ENCODE peak calls at places on chromosomes 6 and 20, in seven cellular contexts. I is HCT116, Q is K562, G is HepG2, W is SK-N-SH, P is H1, D is GM12878. K is an unnamed sample.

GRCh38 chr20:10357974-10358373 is 76.0 kb downstream of the MKKS start:
- DNase-seq in Q (peak), I (no peak), G (no peak), D (no peak), W (peak), P (no peak), K (no peak)

GRCh38 chr6:6646859-6647258 is 58.3 kb downstream of the LY86 start:
- DNase-seq in D (no peak), W (no peak), I (no peak), Q (peak), G (no peak), P (no peak), K (no peak)

GRCh38 chr6:135438907-135439535 is 58.5 kb downstream of the AHI1 start:
- DNase-seq in D (peak), G (peak), Q (peak), W (peak), P (no peak), I (no peak), K (no peak)

GRCh38 chr6:5989141-5989723 is 17.5 kb downstream of the NRN1 start:
- DNase-seq in D (no peak), G (no peak), I (no peak), W (no peak), Q (no peak), P (no peak), K (no peak)

GRCh38 chr20:50916257-50916656 is 15.0 kb downstream of the ADNP start:
- DNase-seq in W (no peak), I (no peak), P (no peak), D (no peak), Q (peak), G (no peak), K (peak)

GRCh38 chr6:126650931-126651330 is 311.0 kb downstream of the CENPW start:
- DNase-seq in Q (no peak), D (no peak), I (no peak), P (no peak), G (no peak), W (no peak), K (no peak)

GRCh38 chr6:71524201-71524600 is 235.6 kb downstream of the OGFRL1 start:
- DNase-seq in I (no peak), D (no peak), W (no peak), Q (no peak), P (no peak), G (no peak), K (no peak)

GRCh38 chr6:166440106-166440505 is 57.4 kb upstream of the MPC1 start:
- DNase-seq in P (no peak), W (peak), D (no peak), I (no peak), Q (no peak), G (no peak), K (no peak)

GRCh38 chr6:107033136-107033535 is 5.1 kb downstream of the MTRES1 start:
- DNase-seq in Q (peak), P (no peak), I (no peak), D (no peak), G (no peak), W (no peak), K (no peak)

GRCh38 chr20:63519765-63520593 is 586 bp upstream of the PPDPF start:
- DNase-seq in P (peak), W (peak), I (no peak), Q (peak), G (no peak), D (no peak), K (peak)

GRCh38 chr6:11675610-11676009 is 103.0 kb downstream of the ADTRP start:
- DNase-seq in Q (no peak), I (no peak), P (no peak), G (no peak), W (no peak), D (no peak), K (no peak)

GRCh38 chr6:90072961-90073464 is 178.7 kb downstream of the GJA10 start:
- DNase-seq in I (no peak), Q (no peak), G (no peak), D (no peak), P (no peak), W (no peak), K (no peak)

GRCh38 chr20:31842471-31843157 is 2.8 kb downstream of the FOXS1 start:
- DNase-seq in W (peak), P (no peak), D (no peak), G (no peak), I (no peak), Q (no peak), K (no peak)

GRCh38 chr6:28683945-28684538 is 158.4 kb downstream of the GPX5 start:
- DNase-seq in D (no peak), Q (peak), I (peak), G (peak), W (peak), P (no peak), K (no peak)

GRCh38 chr6:168575346-168576098 is 134.5 kb downstream of the SMOC2 start:
- DNase-seq in W (no peak), D (no peak), P (peak), G (no peak), Q (no peak), I (no peak), K (no peak)

GRCh38 chr6:19587238-19587942 is 249.8 kb upstream of the ID4 start:
- DNase-seq in W (no peak), P (no peak), D (no peak), Q (no peak), I (no peak), G (no peak), K (peak)

GRCh38 chr6:32954983-32955802 is 2.3 kb upstream of the HLA-DMA start:
- DNase-seq in I (no peak), Q (no peak), G (peak), D (no peak), W (no peak), P (peak), K (peak)

GRCh38 chr6:35663001-35663400 is 25.7 kb downstream of the FKBP5 start:
- DNase-seq in Q (no peak), P (no peak), W (no peak), I (no peak), G (no peak), D (no peak), K (no peak)

GRCh38 chr6:25223421-25224052 is 55.6 kb upstream of the CARMIL1 start:
- DNase-seq in W (peak), I (peak), D (peak), Q (peak), P (peak), G (peak), K (peak)

GRCh38 chr20:1896859-1897258 is 1.7 kb downstream of the SIRPA start:
- DNase-seq in G (no peak), P (no peak), D (no peak), W (no peak), Q (no peak), I (no peak), K (no peak)

GRCh38 chr6:32982084-32982701 is 13.8 kb downstream of the BRD2 start:
- DNase-seq in P (no peak), D (no peak), Q (no peak), W (no peak), I (no peak), G (no peak), K (no peak)

GRCh38 chr6:73339340-73339739 is 14.7 kb downstream of the DPPA5 start:
- DNase-seq in I (no peak), P (peak), W (no peak), Q (no peak), D (no peak), G (no peak), K (no peak)

GRCh38 chr6:101926149-101926925 is 532.8 kb downstream of the GRIK2 start:
- DNase-seq in W (no peak), G (no peak), Q (no peak), P (no peak), D (no peak), I (no peak), K (no peak)

GRCh38 chr6:8688823-8689222 is 253.5 kb upstream of the SLC35B3 start:
- DNase-seq in G (no peak), P (no peak), Q (no peak), W (no peak), D (no peak), I (no peak), K (no peak)

GRCh38 chr20:49635171-49635570 is 67.2 kb upstream of the PTGIS start:
- DNase-seq in W (peak), I (no peak), G (no peak), Q (no peak), D (no peak), P (no peak), K (no peak)

GRCh38 chr6:105495515-105495914 is 92.6 kb upstream of the PREP start:
- DNase-seq in G (no peak), D (no peak), P (no peak), Q (no peak), W (no peak), I (no peak), K (no peak)

GRCh38 chr6:25606151-25606550 is 45.9 kb upstream of the SCGN start:
- DNase-seq in P (no peak), D (no peak), G (no peak), I (no peak), Q (no peak), W (no peak), K (no peak)

GRCh38 chr6:167426620-167427019 is 101.7 kb downstream of the TTLL2 start:
- DNase-seq in W (no peak), Q (no peak), I (no peak), D (no peak), G (no peak), P (no peak), K (no peak)

GRCh38 chr6:160092602-160093001 is 29.0 kb upstream of the SLC22A1 start:
- DNase-seq in Q (no peak), G (no peak), D (no peak), W (no peak), I (no peak), P (no peak), K (no peak)

GRCh38 chr6:79431469-79431868 is 105.8 kb downstream of the LCA5 start:
- DNase-seq in I (no peak), W (no peak), G (peak), P (no peak), D (no peak), Q (no peak), K (peak)

GRCh38 chr6:26432622-26433021 is 7.7 kb upstream of the BTN3A3 start:
- DNase-seq in P (no peak), W (no peak), D (no peak), Q (no peak), I (no peak), G (peak), K (no peak)

GRCh38 chr20:23269954-23270353 is 80.6 kb upstream of the NXT1 start:
- DNase-seq in P (no peak), W (no peak), G (no peak), Q (no peak), D (no peak), I (no peak), K (no peak)

GRCh38 chr6:97049254-97050004 is 124.9 kb downstream of the KLHL32 start:
- DNase-seq in G (peak), W (no peak), D (peak), Q (no peak), P (no peak), I (no peak), K (no peak)

GRCh38 chr6:90538651-90539050 is 48.2 kb downstream of the MAP3K7 start:
- DNase-seq in G (no peak), W (no peak), P (no peak), I (no peak), D (no peak), Q (no peak), K (no peak)

GRCh38 chr6:127630800-127631199 is 53.8 kb downstream of the C6orf58 start:
- DNase-seq in Q (no peak), W (no peak), P (no peak), I (no peak), G (no peak), D (no peak), K (no peak)

GRCh38 chr20:20752712-20753111 is 40.3 kb upstream of the RALGAPA2 start:
- DNase-seq in Q (no peak), G (no peak), I (no peak), D (no peak), W (no peak), P (no peak), K (no peak)

GRCh38 chr20:20759132-20759531 is 46.7 kb upstream of the RALGAPA2 start:
- DNase-seq in Q (no peak), W (no peak), I (no peak), G (peak), D (no peak), P (no peak), K (peak)

GRCh38 chr20:20755674-20756319 is 43.4 kb upstream of the RALGAPA2 start:
- DNase-seq in Q (no peak), W (no peak), D (no peak), P (no peak), G (peak), I (no peak), K (no peak)

GRCh38 chr20:20755227-20755626 is 42.8 kb upstream of the RALGAPA2 start:
- DNase-seq in G (no peak), Q (no peak), D (no peak), W (no peak), P (no peak), I (no peak), K (no peak)

DNA sequence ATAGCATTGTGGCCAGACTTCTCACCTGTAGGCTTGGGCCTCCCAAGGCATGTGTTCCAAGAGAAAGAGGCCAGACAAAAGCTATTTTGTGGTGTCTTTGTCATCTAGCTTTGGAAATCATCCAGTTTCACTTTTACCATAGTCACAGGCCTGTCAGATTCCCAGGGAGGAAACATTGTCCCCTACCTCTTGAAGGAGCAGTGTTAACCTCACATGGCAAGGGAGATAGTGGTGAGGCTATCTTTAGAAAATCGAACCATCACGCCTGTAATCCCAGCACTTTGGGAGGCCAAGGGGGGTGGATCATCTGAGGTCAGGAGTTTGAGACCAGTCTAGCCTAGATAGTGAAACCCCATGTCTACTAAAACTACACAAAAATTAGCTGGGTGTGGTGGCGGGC is 42.3 kb upstream of the RALGAPA2 start:
- DNase-seq in D (no peak), G (no peak), P (no peak), I (no peak), W (no peak), Q (no peak), K (no peak)
- TF ChIP-seq JUND in D (no peak), G (no peak), P (no peak), I (no peak), W (no peak), Q (no peak), K (no peak)

DNA sequence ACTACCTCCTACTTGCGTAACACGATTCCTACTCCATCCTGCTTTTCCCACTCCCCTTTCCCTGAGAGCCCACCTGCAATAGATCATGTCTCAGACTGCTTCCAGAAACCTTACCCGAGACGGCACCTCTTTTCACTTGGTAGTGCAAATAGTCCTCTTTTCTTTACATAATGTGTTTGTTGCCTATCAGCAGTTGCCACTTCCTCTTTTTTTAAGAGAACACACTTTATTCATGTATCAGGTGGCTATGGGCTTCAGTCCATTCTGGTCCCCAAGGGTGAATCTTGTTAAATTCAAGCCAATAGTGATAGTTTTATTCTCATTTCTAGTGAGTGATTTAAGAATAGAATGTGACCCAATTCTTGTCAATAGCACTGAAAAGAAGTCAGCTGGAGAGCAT is 57.7 kb upstream of the FERMT1 start:
- DNase-seq in D (no peak), W (no peak), Q (no peak), I (no peak), G (no peak), P (no peak), K (no peak)
- TF ChIP-seq JUND in D (no peak), W (no peak), Q (no peak), I (no peak), G (no peak), P (no peak), K (no peak)

DNA sequence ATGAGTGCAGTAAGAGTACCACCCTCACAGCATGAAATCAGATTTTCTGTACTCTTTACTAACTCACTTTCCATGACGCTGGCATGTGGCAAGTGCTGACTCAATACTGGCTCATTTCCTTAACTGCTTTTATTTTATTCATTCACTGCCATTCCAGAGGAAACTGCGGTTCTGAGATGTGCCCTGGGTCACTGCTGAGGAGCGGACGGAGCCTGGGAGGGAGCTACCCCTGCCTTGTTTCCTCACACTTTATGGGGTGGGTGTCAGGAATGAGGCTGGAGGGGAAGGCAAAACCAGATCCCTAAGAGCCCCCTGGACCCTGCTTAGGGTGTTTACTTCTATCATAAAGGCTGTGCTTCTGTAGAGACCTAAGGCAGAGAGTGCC is 14.4 kb downstream of the NT5E start:
- DNase-seq in Q (no peak), I (peak), P (no peak), D (no peak), G (no peak), W (no peak), K (no peak)
- TF ChIP-seq JUND in Q (no peak), I (no peak), P (no peak), D (no peak), G (no peak), W (peak), K (no peak)

DNA sequence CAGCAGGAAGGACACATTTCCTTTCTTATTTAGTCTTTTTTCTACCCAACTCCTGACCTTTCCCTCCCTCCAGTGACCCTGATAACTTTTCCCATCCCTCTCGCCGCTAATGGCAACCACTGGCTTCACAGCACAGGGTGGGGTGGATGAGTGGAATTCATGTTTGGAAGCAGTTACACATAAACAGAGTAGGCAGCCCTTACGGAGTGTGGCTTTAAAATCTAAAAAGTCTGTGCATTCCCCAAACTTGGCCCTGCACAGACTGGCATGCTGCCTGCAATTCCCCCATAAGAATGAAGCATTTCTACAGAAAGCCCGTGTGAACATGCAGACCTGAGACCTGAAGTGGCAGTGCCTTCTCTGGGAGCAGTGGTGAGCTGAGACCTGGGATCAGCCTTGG is 275.9 kb upstream of the PRND start:
- DNase-seq in P (no peak), Q (no peak), D (no peak), W (no peak), G (no peak), I (no peak), K (no peak)
- TF ChIP-seq JUND in P (no peak), Q (no peak), D (no peak), W (no peak), G (no peak), I (no peak), K (no peak)

GRCh38 chr6:81166770-81167169 is 585.7 kb downstream of the TENT5A start:
- DNase-seq in Q (no peak), I (no peak), P (no peak), D (no peak), G (no peak), W (no peak), K (peak)
- TF ChIP-seq JUND in Q (no peak), I (no peak), P (no peak), D (no peak), G (no peak), W (no peak), K (no peak)

GRCh38 chr6:40083141-40083920 is 149.1 kb upstream of the MOCS1 start:
- DNase-seq in Q (no peak), G (no peak), I (no peak), D (no peak), P (no peak), W (no peak), K (no peak)
- TF ChIP-seq JUND in Q (no peak), G (no peak), I (no peak), D (no peak), P (no peak), W (no peak), K (no peak)

DNA sequence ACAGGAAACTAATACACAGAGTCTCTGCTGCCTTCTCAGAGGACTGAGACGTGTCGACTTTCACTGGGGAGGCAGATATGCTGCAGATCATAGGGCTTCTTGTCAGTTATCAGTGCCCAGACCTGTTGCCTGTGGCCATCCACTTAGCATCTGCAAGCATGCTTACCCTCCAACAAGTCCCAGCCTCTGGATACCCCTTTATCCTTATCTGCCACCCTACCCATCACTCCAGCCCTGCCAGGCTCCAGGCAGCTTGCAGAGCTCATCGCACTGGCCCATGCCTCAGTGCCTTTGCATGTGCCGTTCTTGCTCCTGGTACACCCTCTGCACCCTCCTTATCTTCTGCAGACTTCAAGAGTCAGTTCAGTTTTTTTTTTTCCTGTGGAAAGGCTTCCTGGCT is 119.2 kb downstream of the TOX2 start:
- DNase-seq in W (no peak), I (no peak), G (no peak), P (no peak), Q (no peak), D (no peak), K (no peak)
- TF ChIP-seq JUND in W (no peak), I (no peak), G (no peak), P (no peak), Q (no peak), D (no peak), K (no peak)

DNA sequence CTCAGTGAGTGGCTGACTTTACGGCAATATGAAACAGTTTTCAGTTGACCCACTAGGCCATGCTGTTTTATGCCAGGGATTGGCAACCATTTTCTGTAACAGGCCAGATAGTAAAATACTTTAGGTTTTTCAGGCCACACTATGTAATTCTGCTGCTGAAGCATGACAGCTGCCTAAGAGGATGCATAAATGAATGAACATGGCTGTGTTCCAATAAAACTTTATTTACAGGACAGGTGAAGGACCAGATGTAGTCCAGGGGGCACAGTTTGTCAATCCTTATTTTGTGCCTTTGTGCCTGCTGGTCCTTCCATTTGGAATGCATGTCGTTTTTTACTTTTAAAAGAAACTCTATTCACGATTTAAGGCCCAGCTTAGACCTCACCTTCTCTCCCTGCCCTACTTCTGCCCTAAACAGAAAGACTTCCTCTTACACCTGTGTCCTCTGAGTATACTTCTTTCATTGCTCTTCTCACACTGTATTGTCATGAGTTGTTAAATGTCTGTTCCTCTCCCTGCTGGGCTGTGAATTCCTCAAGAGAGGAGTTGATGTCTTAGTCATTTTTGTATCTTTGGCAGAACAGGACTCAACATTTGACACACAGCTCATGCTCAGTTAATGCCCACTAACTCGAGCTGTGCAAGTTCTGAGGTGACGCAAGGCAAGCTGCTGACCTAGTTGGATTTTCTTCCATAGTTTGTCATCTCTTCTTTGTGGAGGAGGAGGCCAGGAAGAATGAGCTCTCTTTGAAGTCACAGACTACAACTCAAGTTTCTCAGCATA is 90.1 kb upstream of the MAP7 start:
- DNase-seq in G (no peak), D (no peak), W (no peak), Q (no peak), P (no peak), I (no peak), K (no peak)
- TF ChIP-seq JUND in G (no peak), D (no peak), W (no peak), Q (no peak), P (no peak), I (no peak), K (no peak)

K was measured in T47D.